ENCODE peak calls at places on chromosomes 4 and X, in six cellular contexts. I is SK-N-SH, D is HCT116, M is HepG2, C is K562, A is GM12878. L is an unnamed sample.

GRCh38 chrX:6159468-6159867 is 69.2 kb downstream of the NLGN4X start:
- DNase-seq in M (no peak), A (no peak), D (no peak), C (no peak), I (no peak), L (no peak)

GRCh38 chr4:7719354-7720174 is 220.1 kb downstream of the AFAP1 start:
- DNase-seq in M (peak), C (peak), A (no peak), D (no peak), I (peak), L (no peak)

GRCh38 chrX:18174209-18174608 is 46.5 kb downstream of the BEND2 start:
- DNase-seq in A (no peak), M (no peak), I (no peak), C (no peak), D (no peak), L (no peak)

GRCh38 chr4:98474408-98474844 is 184.0 kb downstream of the TSPAN5 start:
- DNase-seq in C (no peak), A (no peak), M (no peak), D (no peak), I (no peak), L (no peak)

GRCh38 chrX:153903991-153904957 is at the start of gene AVPR2:
- DNase-seq in M (no peak), I (peak), A (no peak), D (no peak), C (no peak), L (no peak)

GRCh38 chr4:183366436-183366835 is 44.2 kb upstream of the CLDN24 start:
- DNase-seq in C (no peak), M (no peak), D (no peak), A (no peak), I (no peak), L (no peak)

GRCh38 chrX:5051831-5052491 is 1176.7 kb downstream of the NLGN4X start:
- DNase-seq in A (no peak), M (no peak), I (no peak), C (no peak), D (no peak), L (no peak)

GRCh38 chrX:22433292-22434070 is 160.8 kb downstream of the CBLL2 start:
- DNase-seq in C (no peak), A (no peak), I (no peak), D (no peak), M (no peak), L (no peak)

GRCh38 chr4:88320780-88321373 is 36.5 kb upstream of the PPM1K start:
- DNase-seq in A (peak), C (no peak), D (no peak), I (no peak), M (no peak), L (no peak)

GRCh38 chr4:140038031-140038533 is 115.9 kb downstream of the MAML3 start:
- DNase-seq in I (no peak), C (no peak), M (peak), A (no peak), D (no peak), L (no peak)

GRCh38 chrX:20252392-20253231 is 14.1 kb downstream of the RPS6KA3 start:
- DNase-seq in C (peak), I (peak), M (peak), D (peak), A (no peak), L (no peak)

GRCh38 chrX:129655547-129656248 is 942 bp upstream of the APLN start:
- DNase-seq in C (peak), A (no peak), M (no peak), I (no peak), D (no peak), L (no peak)

GRCh38 chr4:62644372-62644771 is 1444.2 kb downstream of the ADGRL3 start:
- DNase-seq in C (peak), A (no peak), M (peak), D (no peak), I (no peak), L (no peak)

GRCh38 chrX:148929686-148930085 is 429.3 kb downstream of the AFF2 start:
- DNase-seq in A (no peak), I (no peak), D (no peak), C (no peak), M (no peak), L (no peak)

GRCh38 chr4:175435437-175435836 is 376.6 kb downstream of the GPM6A start:
- DNase-seq in C (no peak), I (peak), M (no peak), D (no peak), A (no peak), L (no peak)

DNA sequence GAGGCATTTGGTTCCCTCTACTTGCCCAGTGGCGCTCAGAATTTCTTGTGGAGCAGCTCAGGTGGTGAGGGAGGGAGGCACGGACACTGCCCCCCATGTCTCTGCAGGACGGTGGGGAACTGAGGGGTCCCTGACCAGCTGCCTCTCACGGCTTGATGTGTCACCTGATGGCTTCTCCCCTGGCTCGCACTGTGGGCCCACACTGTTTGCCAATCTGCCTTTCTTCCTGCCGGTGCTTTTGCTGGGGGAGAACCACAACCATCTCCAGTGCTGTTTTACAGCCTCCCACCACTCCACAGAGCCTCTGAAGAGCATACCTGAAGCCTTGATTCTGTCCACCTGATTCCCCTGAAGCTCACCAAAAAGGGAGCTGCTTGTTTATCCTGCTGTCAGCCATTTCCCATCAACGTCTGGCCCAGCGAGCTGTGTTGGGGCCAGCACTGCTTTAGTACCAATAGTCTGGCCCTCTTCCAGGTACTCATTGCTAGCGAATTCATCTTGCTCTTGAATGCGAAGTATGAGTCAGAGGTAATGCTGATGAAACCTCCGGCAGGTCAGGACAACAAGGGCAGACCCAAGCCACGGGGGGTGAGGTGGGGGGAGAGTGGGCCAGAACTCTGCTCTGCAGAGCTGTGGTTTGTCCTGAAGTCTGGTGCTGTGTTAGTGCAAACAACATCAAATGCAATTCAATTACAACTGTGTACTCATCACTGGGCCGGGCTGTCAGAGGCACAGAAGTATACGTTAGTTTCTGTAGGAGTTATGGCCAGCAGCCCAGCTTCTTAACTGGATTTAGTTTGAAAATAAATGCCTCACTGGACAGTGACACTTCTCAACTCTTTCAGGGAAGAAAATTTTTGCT is 208.3 kb upstream of the JADE1 start:
- DNase-seq in I (peak), D (peak), M (peak), C (peak), A (no peak), L (peak)
- TF ChIP-seq POLR2AphosphoS5 in I (peak), D (peak), M (no peak), C (no peak), A (no peak), L (peak)

GRCh38 chr4:19936471-19936870 is 315.2 kb upstream of the SLIT2 start:
- DNase-seq in D (no peak), M (no peak), I (no peak), C (no peak), A (no peak), L (no peak)

GRCh38 chr4:19924761-19925160 is 326.9 kb upstream of the SLIT2 start:
- DNase-seq in A (no peak), I (peak), C (no peak), D (no peak), M (no peak), L (no peak)

GRCh38 chr4:19925516-19925915 is 326.2 kb upstream of the SLIT2 start:
- DNase-seq in I (peak), C (no peak), D (no peak), M (no peak), A (no peak), L (no peak)

GRCh38 chr4:19927381-19927780 is 324.3 kb upstream of the SLIT2 start:
- DNase-seq in I (no peak), C (no peak), M (no peak), A (no peak), D (no peak), L (no peak)

GRCh38 chr4:19930742-19931141 is 321.0 kb upstream of the SLIT2 start:
- DNase-seq in D (no peak), I (no peak), C (no peak), M (no peak), A (no peak), L (no peak)
- TF ChIP-seq SIN3A in D (no peak), I (no peak), C (no peak), M (no peak), A (no peak), L (no peak)

GRCh38 chr4:57064811-57065711 is 45.1 kb downstream of the IGFBP7 start:
- DNase-seq in M (no peak), I (peak), A (no peak), D (no peak), C (no peak), L (no peak)
- H3K4me3 ChIP-seq in M (no peak), I (no peak), A (no peak), D (no peak), C (no peak), L (no peak)

DNA sequence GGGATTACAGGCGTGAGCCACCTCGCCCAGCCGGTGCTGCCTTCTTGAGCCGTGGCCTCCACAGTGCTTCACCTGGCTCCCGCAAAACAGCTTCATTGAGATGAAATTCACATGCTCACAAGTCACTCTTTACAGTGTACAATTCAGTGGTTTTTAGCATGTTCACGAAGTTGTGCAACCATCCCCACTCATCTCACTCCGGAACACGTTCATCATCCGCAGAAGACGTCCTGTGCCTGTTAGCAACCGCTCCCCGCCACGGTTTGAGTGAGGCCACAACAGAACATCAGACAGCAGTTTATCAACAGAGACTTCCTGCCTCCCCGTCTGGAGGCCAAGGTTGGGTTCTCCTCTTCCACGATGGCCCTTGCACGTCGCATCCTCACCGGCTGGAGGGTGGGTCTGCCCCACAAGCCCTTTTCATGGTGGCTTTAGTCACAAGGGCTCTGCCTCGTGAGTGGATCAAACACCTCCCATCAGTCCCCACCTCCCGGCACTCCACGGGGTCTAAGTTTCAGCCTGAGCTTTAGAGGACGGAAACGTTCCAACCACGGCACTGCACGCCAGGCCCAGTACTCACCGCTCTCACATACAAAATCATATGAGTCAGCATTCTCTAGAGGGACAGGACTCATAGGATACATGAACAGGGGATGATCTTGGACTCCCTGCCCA is 29.6 kb upstream of the SPON2 start:
- DNase-seq in A (peak), C (peak), I (peak), M (no peak), D (no peak), L (no peak)
- TF ChIP-seq POLR2AphosphoS5 in A (no peak), C (no peak), I (no peak), M (no peak), D (no peak), L (no peak)

DNA sequence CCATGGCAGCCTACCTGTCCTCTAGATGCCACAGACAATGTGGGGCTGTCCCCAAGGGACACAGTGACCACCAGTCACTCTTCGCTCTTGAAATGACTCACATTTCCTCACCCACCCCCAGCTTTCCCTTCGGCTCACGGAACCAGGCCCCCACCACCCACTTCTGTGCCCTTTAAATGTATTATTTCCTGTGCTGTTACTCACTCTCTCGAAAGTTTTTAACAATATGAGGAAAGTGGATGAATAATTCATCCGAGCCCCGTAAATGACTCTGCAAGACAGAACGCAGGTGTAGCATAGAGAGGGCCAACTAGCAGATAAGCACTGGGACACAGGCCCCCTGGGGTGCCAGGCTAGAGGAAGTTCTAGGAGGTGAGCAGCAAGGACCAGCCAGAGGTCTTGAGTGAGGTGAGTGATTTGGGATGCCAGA is 179.5 kb upstream of the TBL1X start:
- DNase-seq in D (no peak), A (no peak), I (no peak), C (no peak), M (no peak), L (no peak)
- TF ChIP-seq SIN3A in D (no peak), A (no peak), I (no peak), C (no peak), M (no peak), L (no peak)

GRCh38 chr4:54103190-54103574 is 3.2 kb downstream of the GSX2 start:
- DNase-seq in C (no peak), D (no peak), I (no peak), A (no peak), M (no peak), L (no peak)
- H3K4me3 ChIP-seq in C (no peak), D (no peak), I (no peak), A (no peak), M (no peak), L (no peak)

DNA sequence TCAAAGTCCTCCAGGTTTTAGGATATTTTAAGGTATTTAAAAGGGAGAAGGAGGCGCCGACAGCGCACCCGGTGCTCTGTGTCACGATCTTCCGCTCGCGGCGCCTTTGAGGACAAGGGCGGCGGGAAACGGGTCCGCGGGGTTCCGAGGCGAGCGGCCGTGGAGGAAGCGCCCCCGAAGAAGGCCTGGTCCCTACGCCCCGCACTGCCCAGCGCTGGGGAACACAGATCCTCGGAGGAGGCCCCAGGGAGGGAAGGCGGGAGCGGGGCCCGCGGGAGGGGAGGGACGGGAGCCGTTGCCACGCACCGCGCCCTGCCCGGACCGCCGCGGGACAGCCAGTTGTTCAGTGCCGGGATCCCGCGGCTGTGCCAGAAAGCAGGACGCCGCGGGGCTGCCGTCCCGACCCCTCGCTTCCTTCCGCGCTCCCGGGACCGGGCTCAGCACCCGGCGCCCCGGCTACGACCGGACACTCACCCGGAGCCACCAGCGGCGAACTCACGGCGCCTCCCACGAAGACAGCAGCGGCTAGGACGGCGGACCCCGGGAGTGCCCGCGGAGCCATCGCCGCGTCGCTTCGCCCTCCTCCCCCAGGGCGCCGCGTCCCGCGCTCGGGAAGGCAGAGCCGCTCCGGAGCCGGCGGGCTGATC is 327 bp downstream of the RELL1 start:
- DNase-seq in A (no peak), M (no peak), D (no peak), I (peak), C (peak), L (no peak)
- TF ChIP-seq POLR2AphosphoS5 in A (peak), M (peak), D (peak), I (peak), C (peak), L (no peak)

L was measured in Panc1.